ENCODE peak calls at places on chromosomes 4 and X, in nine cellular contexts. X, M, Z, A, G, N, V, R and E are unnamed samples.
A peak's percentile ranks its signal among the peaks of the same experiment; 100 is the strongest.

GRCh38 chr4:78704981-78705757 is 71.0 kb upstream of the BMP2K start:
- DNase-seq in A (no peak), X (no peak), R (no peak), G (peak; percentile 72), N (no peak), V (no peak), M (no peak), Z (no peak), E (peak; percentile 25)

GRCh38 chrX:74259879-74260491 is 44.0 kb upstream of the ZCCHC13 start:
- DNase-seq in V (no peak), A (no peak), N (no peak), G (no peak), M (no peak), X (no peak), Z (no peak), R (no peak), E (no peak)

GRCh38 chr4:6912412-6912811 is 2.8 kb downstream of the TBC1D14 start:
- DNase-seq in A (no peak), V (no peak), G (no peak), N (no peak), Z (no peak), X (no peak), M (no peak), R (no peak), E (no peak)

GRCh38 chr4:75781328-75781727 is 57.0 kb downstream of the USO1 start:
- DNase-seq in A (no peak), V (no peak), M (no peak), Z (no peak), R (no peak), G (no peak), X (no peak), N (no peak), E (no peak)

GRCh38 chr4:2406920-2407319 is 11.5 kb downstream of the ZFYVE28 start:
- DNase-seq in M (no peak), Z (no peak), V (no peak), G (no peak), R (no peak), N (no peak), A (no peak), X (no peak), E (no peak)

GRCh38 chrX:71671043-71671829 is 3.9 kb downstream of the LOC101059915 start:
- DNase-seq in N (no peak), G (no peak), R (no peak), A (no peak), Z (peak; percentile 38), X (no peak), V (no peak), M (peak; percentile 52), E (no peak)

GRCh38 chr4:153781717-153782416 is 7.0 kb downstream of the SFRP2 start:
- DNase-seq in V (no peak), R (no peak), M (no peak), N (no peak), Z (no peak), X (no peak), G (peak; percentile 50), A (no peak), E (no peak)

GRCh38 chrX:70453024-70453618 is 8.5 kb downstream of the DLG3 start:
- DNase-seq in N (no peak), Z (no peak), X (no peak), M (no peak), R (no peak), V (no peak), G (no peak), A (no peak), E (no peak)

GRCh38 chrX:1118572-1119199 is 93.8 kb downstream of the CRLF2 start:
- DNase-seq in X (no peak), N (no peak), M (no peak), R (no peak), A (no peak), V (no peak), Z (no peak), G (no peak), E (no peak)

GRCh38 chr4:185955817-185956542 is 113.0 kb upstream of the TLR3 start:
- DNase-seq in M (no peak), Z (peak; percentile 57), X (no peak), V (no peak), G (no peak), A (no peak), N (no peak), R (no peak), E (no peak)

GRCh38 chrX:1248381-1249061 is 20.1 kb upstream of the CSF2RA start:
- DNase-seq in N (no peak), V (no peak), M (peak; percentile 31), Z (peak; percentile 87), R (no peak), X (no peak), A (no peak), G (peak; percentile 20), E (no peak)